ENCODE peak calls at places on chromosomes 3 and 15, in five cellular contexts. T is activated CD4-positive, alpha-beta T cell treated with anti-CD3 and anti-CD28 coated beads for 48 hours; U is aorta; I is cardiac fibroblast; G is CD4-positive, alpha-beta T cell. W is an unnamed sample.

GRCh38 chr3:108486910-108487309 is 23.5 kb downstream of the MYH15 start:
- DNase-seq in I (peak), G (no peak), U (no peak), T (no peak), W (no peak)

GRCh38 chr3:57128863-57129602 is 36.1 kb downstream of the IL17RD start:
- DNase-seq in I (no peak), T (no peak), U (no peak), G (no peak), W (no peak)

GRCh38 chr3:85821130-85821756 is 862.5 kb downstream of the CADM2 start:
- DNase-seq in I (peak), G (no peak), T (peak), U (no peak), W (no peak)

GRCh38 chr3:130480736-130481135 is 36.2 kb upstream of the COL6A6 start:
- DNase-seq in U (no peak), G (no peak), I (peak), T (no peak), W (no peak)

GRCh38 chr3:127339943-127340861 is 52.4 kb upstream of the PRR20G start:
- DNase-seq in I (no peak), G (no peak), T (no peak), U (no peak), W (no peak)

GRCh38 chr3:10623578-10624275 is 118.3 kb upstream of the ATP2B2 start:
- DNase-seq in T (no peak), G (no peak), U (no peak), I (no peak), W (no peak)

GRCh38 chr3:36992806-36993325 is at the start of gene EPM2AIP1:
- DNase-seq in U (peak), T (no peak), I (no peak), G (no peak), W (no peak)

GRCh38 chr3:161069441-161070251 is 35.5 kb downstream of the B3GALNT1 start:
- DNase-seq in I (peak), G (no peak), T (no peak), U (peak), W (no peak)

GRCh38 chr15:89368566-89369223 is 34.1 kb upstream of the POLG start:
- DNase-seq in U (no peak), T (no peak), G (no peak), I (no peak), W (no peak)

GRCh38 chr3:66449411-66449931 is 51.4 kb downstream of the LRIG1 start:
- DNase-seq in I (no peak), G (no peak), T (no peak), U (peak), W (no peak)

W was measured in sciatic nerve.